ENCODE peak calls at places on chromosomes 13 and 19, in seven cellular contexts. One of them, this sample, is unnamed.

GRCh38 chr19:5690955-5691204 is 785 bp downstream of the RPL36 start:
- DNase-seq in H9: no peak
- DNase-seq in DMS153: no peak
- DNase-seq in neural crest cell: no peak
- DNase-seq in GM12865: no peak
- DNase-seq in fibroblast of lung: no peak
- DNase-seq in anterior cingulate cortex: no peak
- DNase-seq in this sample: no peak

GRCh38 chr19:47264629-47265028 is 8.3 kb downstream of the CCDC9 start:
- DNase-seq in neural crest cell: no peak
- DNase-seq in anterior cingulate cortex: no peak
- DNase-seq in GM12865: no peak
- DNase-seq in fibroblast of lung: no peak
- DNase-seq in DMS153: no peak
- DNase-seq in H9: no peak
- DNase-seq in this sample: no peak

GRCh38 chr19:4932711-4933110 is 23.4 kb downstream of the UHRF1 start:
- DNase-seq in GM12865: no peak
- DNase-seq in fibroblast of lung: no peak
- DNase-seq in H9: no peak
- DNase-seq in anterior cingulate cortex: no peak
- DNase-seq in neural crest cell: no peak
- DNase-seq in DMS153: no peak
- DNase-seq in this sample: no peak

GRCh38 chr19:40805258-40805868 is 6.4 kb downstream of the EGLN2 start:
- DNase-seq in DMS153: no peak
- DNase-seq in neural crest cell: no peak
- DNase-seq in H9: no peak
- DNase-seq in fibroblast of lung: no peak
- DNase-seq in GM12865: no peak
- DNase-seq in anterior cingulate cortex: no peak
- DNase-seq in this sample: no peak

GRCh38 chr19:925087-925911 is 536 bp upstream of the ARID3A start:
- DNase-seq in H9: peak; percentile 88
- DNase-seq in GM12865: peak; percentile 95
- DNase-seq in anterior cingulate cortex: peak; percentile 74
- DNase-seq in fibroblast of lung: peak; percentile 82
- DNase-seq in DMS153: peak; percentile 29
- DNase-seq in neural crest cell: peak; percentile 78
- DNase-seq in this sample: peak; percentile 85

GRCh38 chr13:76667551-76667950 is 218.7 kb downstream of the KCTD12 start:
- DNase-seq in fibroblast of lung: peak; percentile 87
- DNase-seq in anterior cingulate cortex: no peak
- DNase-seq in GM12865: peak; percentile 26
- DNase-seq in DMS153: peak; percentile 35
- DNase-seq in H9: no peak
- DNase-seq in neural crest cell: no peak
- DNase-seq in this sample: no peak

GRCh38 chr19:50478901-50479715 is 2.5 kb upstream of the GARIN5A start:
- DNase-seq in H9: peak; percentile 83
- DNase-seq in fibroblast of lung: peak; percentile 29
- DNase-seq in neural crest cell: no peak
- DNase-seq in anterior cingulate cortex: no peak
- DNase-seq in DMS153: no peak
- DNase-seq in GM12865: peak; percentile 20
- DNase-seq in this sample: peak; percentile 77

GRCh38 chr13:23999411-23999810 is 102.1 kb upstream of the C1QTNF9B start:
- DNase-seq in GM12865: no peak
- DNase-seq in fibroblast of lung: no peak
- DNase-seq in anterior cingulate cortex: no peak
- DNase-seq in H9: no peak
- DNase-seq in neural crest cell: no peak
- DNase-seq in DMS153: no peak
- DNase-seq in this sample: no peak

GRCh38 chr13:80010846-80011245 is 330.1 kb downstream of the SPRY2 start:
- DNase-seq in neural crest cell: no peak
- DNase-seq in fibroblast of lung: no peak
- DNase-seq in GM12865: no peak
- DNase-seq in anterior cingulate cortex: peak; percentile 77
- DNase-seq in H9: no peak
- DNase-seq in DMS153: no peak
- DNase-seq in this sample: no peak

GRCh38 chr19:2618611-2619010 is 83.9 kb downstream of the GNG7 start:
- DNase-seq in neural crest cell: no peak
- DNase-seq in DMS153: no peak
- DNase-seq in GM12865: peak; percentile 59
- DNase-seq in H9: no peak
- DNase-seq in anterior cingulate cortex: no peak
- DNase-seq in fibroblast of lung: peak; percentile 45
- DNase-seq in this sample: no peak

GRCh38 chr19:5801796-5802616 is 2.9 kb upstream of the NRTN start:
- DNase-seq in H9: peak; percentile 80
- DNase-seq in anterior cingulate cortex: no peak
- DNase-seq in neural crest cell: peak; percentile 60
- DNase-seq in fibroblast of lung: peak; percentile 23
- DNase-seq in DMS153: no peak
- DNase-seq in GM12865: no peak
- DNase-seq in this sample: peak; percentile 80

GRCh38 chr19:32406161-32407003 is 812 bp downstream of the DPY19L3 start:
- DNase-seq in fibroblast of lung: no peak
- DNase-seq in GM12865: no peak
- DNase-seq in anterior cingulate cortex: no peak
- DNase-seq in DMS153: no peak
- DNase-seq in H9: no peak
- DNase-seq in neural crest cell: no peak
- DNase-seq in this sample: peak; percentile 76

GRCh38 chr19:49746206-49746958 is 16.7 kb downstream of the TSKS start:
- DNase-seq in neural crest cell: peak; percentile 16
- DNase-seq in DMS153: no peak
- DNase-seq in H9: peak; percentile 98
- DNase-seq in anterior cingulate cortex: no peak
- DNase-seq in fibroblast of lung: peak; percentile 56
- DNase-seq in GM12865: peak; percentile 56
- DNase-seq in this sample: peak; percentile 97

GRCh38 chr13:27036236-27036981 is 135.2 kb downstream of the USP12 start:
- DNase-seq in DMS153: no peak
- DNase-seq in neural crest cell: no peak
- DNase-seq in H9: peak; percentile 23
- DNase-seq in fibroblast of lung: peak; percentile 47
- DNase-seq in anterior cingulate cortex: no peak
- DNase-seq in GM12865: no peak
- DNase-seq in this sample: no peak

GRCh38 chr13:30971575-30971974 is 39.1 kb downstream of the TEX26 start:
- DNase-seq in GM12865: no peak
- DNase-seq in neural crest cell: no peak
- DNase-seq in fibroblast of lung: peak; percentile 34
- DNase-seq in H9: no peak
- DNase-seq in DMS153: no peak
- DNase-seq in anterior cingulate cortex: no peak
- DNase-seq in this sample: no peak

GRCh38 chr19:4224470-4224869 is 4.9 kb upstream of the EBI3 start:
- DNase-seq in H9: no peak
- DNase-seq in DMS153: no peak
- DNase-seq in fibroblast of lung: no peak
- DNase-seq in anterior cingulate cortex: peak; percentile 40
- DNase-seq in neural crest cell: no peak
- DNase-seq in GM12865: no peak
- DNase-seq in this sample: no peak

GRCh38 chr19:15022752-15023151 is 26.5 kb upstream of the CASP14 start:
- DNase-seq in DMS153: no peak
- DNase-seq in neural crest cell: no peak
- DNase-seq in fibroblast of lung: no peak
- DNase-seq in GM12865: no peak
- DNase-seq in anterior cingulate cortex: no peak
- DNase-seq in H9: peak; percentile 34
- DNase-seq in this sample: peak; percentile 21

GRCh38 chr13:114047358-114047881 is 73.5 kb upstream of the C13orf46 start:
- DNase-seq in fibroblast of lung: no peak
- DNase-seq in DMS153: no peak
- DNase-seq in neural crest cell: no peak
- DNase-seq in H9: no peak
- DNase-seq in anterior cingulate cortex: no peak
- DNase-seq in GM12865: peak; percentile 89
- DNase-seq in this sample: no peak

GRCh38 chr19:46866407-46867132 is 5.8 kb downstream of the ARHGAP35 start:
- DNase-seq in H9: no peak
- DNase-seq in anterior cingulate cortex: no peak
- DNase-seq in DMS153: no peak
- DNase-seq in fibroblast of lung: no peak
- DNase-seq in GM12865: no peak
- DNase-seq in neural crest cell: no peak
- DNase-seq in this sample: no peak

This sample was measured in WTC11.